ENCODE peak calls at places on chromosomes 13 and 19, in eight cellular contexts. N, Q, K, X, T, G, O and I are unnamed samples.

GRCh38 chr19:52993342-52994178 is 20.2 kb upstream of the ERVV-1 start:
- DNase-seq in O (peak), G (peak), X (peak), T (peak), N (no peak), K (peak), Q (peak), I (peak)

GRCh38 chr13:33140161-33140560 is 123.9 kb downstream of the KL start:
- DNase-seq in G (no peak), O (no peak), K (no peak), Q (no peak), X (no peak), T (no peak), N (no peak), I (no peak)

GRCh38 chr13:25232937-25233515 is 54.3 kb downstream of the MTMR6 start:
- DNase-seq in T (no peak), N (peak), O (peak), Q (no peak), G (no peak), X (no peak), K (peak), I (peak)

GRCh38 chr19:30664358-30665058 is 292.3 kb downstream of the ZNF536 start:
- DNase-seq in N (no peak), O (no peak), T (no peak), K (peak), Q (no peak), G (no peak), X (no peak), I (peak)

GRCh38 chr13:105918842-105919741 is 616.4 kb downstream of the EFNB2 start:
- DNase-seq in Q (no peak), X (peak), N (peak), G (peak), K (peak), T (peak), O (peak), I (peak)

GRCh38 chr13:30796132-30796832 is 60.9 kb downstream of the ALOX5AP start:
- DNase-seq in K (peak), O (no peak), T (no peak), Q (no peak), N (no peak), G (no peak), X (no peak), I (peak)

GRCh38 chr19:48452656-48453480 is 2.5 kb upstream of the KCNJ14 start:
- DNase-seq in O (no peak), N (no peak), K (no peak), X (no peak), G (no peak), T (no peak), Q (no peak), I (no peak)

GRCh38 chr13:48185018-48185417 is 48.0 kb upstream of the ITM2B start:
- DNase-seq in T (no peak), O (no peak), N (no peak), G (no peak), K (no peak), Q (no peak), X (no peak), I (peak)

GRCh38 chr13:44196186-44196751 is 177.4 kb upstream of the SERP2 start:
- DNase-seq in O (no peak), N (no peak), X (no peak), Q (no peak), K (peak), G (no peak), T (no peak), I (peak)

GRCh38 chr13:35879111-35879510 is 252.1 kb downstream of the DCLK1 start:
- DNase-seq in N (peak), T (no peak), X (no peak), Q (no peak), G (no peak), K (no peak), O (no peak), I (no peak)

GRCh38 chr13:76148926-76149325 is 512.8 kb downstream of the LMO7 start:
- DNase-seq in T (peak), X (no peak), K (peak), O (no peak), G (no peak), Q (peak), N (no peak), I (peak)

GRCh38 chr13:67075239-67075638 is 154.9 kb downstream of the PCDH9 start:
- DNase-seq in G (no peak), X (no peak), N (peak), T (peak), O (no peak), K (peak), Q (no peak), I (no peak)
- TF ChIP-seq CTCF in G (no peak), X (no peak), N (peak), T (peak), O (no peak), K (peak), Q (peak), I (no peak)

GRCh38 chr13:78595819-78596700 is 7.3 kb downstream of the POU4F1 start:
- DNase-seq in K (no peak), X (no peak), O (no peak), G (no peak), Q (no peak), T (no peak), N (no peak), I (no peak)
- H3K4me3 ChIP-seq in K (no peak), X (no peak), O (no peak), G (no peak), Q (no peak), T (peak), N (no peak), I (no peak)

DNA sequence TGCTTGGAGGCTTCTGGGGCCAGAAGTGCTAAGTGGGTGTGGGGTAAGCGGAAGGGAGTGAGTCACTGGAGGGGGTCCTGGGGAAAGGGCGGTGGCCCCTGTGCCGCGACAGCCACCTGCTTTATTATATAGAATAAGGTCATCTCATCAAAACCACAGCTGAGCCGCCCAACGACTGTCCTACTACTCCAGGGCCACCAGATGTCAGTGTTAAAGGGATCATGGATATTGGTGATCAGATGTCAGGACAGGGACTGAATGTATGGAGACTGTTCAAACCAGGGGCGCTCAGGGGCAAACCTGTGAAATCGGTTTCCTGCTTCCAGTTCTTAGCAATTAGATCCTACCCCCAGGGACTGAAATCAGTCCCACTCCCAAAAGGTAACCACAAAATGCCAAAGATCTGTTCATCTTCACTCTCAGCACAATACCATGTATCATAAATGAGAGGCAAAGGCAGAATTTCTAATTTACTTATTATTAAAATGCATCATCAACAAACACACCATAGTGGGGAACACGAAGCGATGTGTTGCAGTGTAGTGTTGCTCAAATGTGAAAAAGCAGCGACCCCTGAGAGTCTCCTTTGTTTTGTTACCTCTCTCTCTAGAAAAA is 24.5 kb downstream of the ARL11 start:
- DNase-seq in G (peak), K (peak), O (peak), N (no peak), X (no peak), Q (no peak), T (no peak), I (peak)
- TF ChIP-seq CTCF in G (peak), K (peak), O (peak), N (peak), X (peak), Q (peak), T (peak), I (peak)

GRCh38 chr19:38006361-38007045 is 99.5 kb downstream of the SIPA1L3 start:
- DNase-seq in O (no peak), K (no peak), T (no peak), G (no peak), N (no peak), Q (no peak), X (no peak), I (no peak)

GRCh38 chr19:38005224-38005614 is 98.2 kb downstream of the SIPA1L3 start:
- DNase-seq in K (no peak), Q (no peak), O (no peak), X (no peak), G (no peak), N (no peak), T (no peak), I (no peak)

GRCh38 chr19:38003427-38004099 is 96.6 kb downstream of the SIPA1L3 start:
- DNase-seq in O (no peak), K (peak), T (peak), X (peak), Q (peak), G (peak), N (peak), I (peak)

GRCh38 chr19:38004100-38004504 is 97.1 kb downstream of the SIPA1L3 start:
- DNase-seq in G (no peak), Q (no peak), T (no peak), N (peak), O (no peak), X (no peak), K (peak), I (no peak)

DNA sequence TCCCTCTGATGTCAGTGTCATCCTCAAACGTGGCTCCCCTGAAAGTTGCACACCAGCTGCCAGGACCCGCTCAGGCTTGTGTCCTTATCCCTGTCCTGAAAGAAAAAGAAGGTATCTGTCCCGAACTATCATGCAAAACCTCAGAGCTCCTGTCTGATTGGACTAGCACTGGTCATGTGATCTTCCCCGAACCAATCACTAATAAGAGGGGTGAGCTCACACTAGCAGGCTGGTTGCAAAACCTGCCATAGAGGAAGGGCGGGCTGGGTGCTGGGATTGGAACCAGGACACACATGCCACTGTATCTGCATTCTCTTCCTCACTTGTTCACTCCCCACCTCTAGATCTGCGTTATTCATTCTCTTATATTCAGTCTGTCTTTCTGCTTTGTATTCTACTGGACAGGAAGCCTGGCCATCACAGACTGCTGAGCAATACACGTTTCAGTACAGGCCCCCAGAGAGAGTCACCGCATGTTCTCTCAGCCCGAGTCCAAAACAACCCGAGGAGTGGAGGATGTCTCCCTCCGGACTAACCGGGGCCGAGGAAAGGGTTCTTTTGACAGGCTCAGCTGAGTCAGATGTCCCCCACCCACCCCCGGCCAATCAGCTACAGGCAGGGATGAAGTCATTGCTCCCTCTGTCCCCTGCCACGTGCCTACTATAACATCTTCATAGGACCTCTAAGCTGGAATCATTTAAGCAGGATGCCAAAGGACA is 97.7 kb downstream of the SIPA1L3 start:
- DNase-seq in O (peak), X (peak), K (peak), Q (peak), G (peak), N (peak), T (peak), I (peak)
- H3K4me3 ChIP-seq in O (peak), X (no peak), K (peak), Q (peak), G (peak), N (peak), T (peak), I (peak)

GRCh38 chr13:62627226-62627625 is 1211.6 kb upstream of the PCDH20 start:
- DNase-seq in N (no peak), K (no peak), T (no peak), X (peak), O (no peak), G (no peak), Q (no peak), I (no peak)

GRCh38 chr13:62625214-62625613 is 1209.6 kb upstream of the PCDH20 start:
- DNase-seq in N (no peak), T (no peak), G (no peak), Q (no peak), K (no peak), O (no peak), X (no peak), I (no peak)

GRCh38 chr13:62631124-62631523 is 1215.5 kb upstream of the PCDH20 start:
- DNase-seq in K (no peak), X (no peak), N (no peak), Q (no peak), G (no peak), T (no peak), O (no peak), I (no peak)

GRCh38 chr13:62629618-62630017 is 1214.0 kb upstream of the PCDH20 start:
- DNase-seq in Q (no peak), O (no peak), K (no peak), T (no peak), X (no peak), G (no peak), N (no peak), I (no peak)

DNA sequence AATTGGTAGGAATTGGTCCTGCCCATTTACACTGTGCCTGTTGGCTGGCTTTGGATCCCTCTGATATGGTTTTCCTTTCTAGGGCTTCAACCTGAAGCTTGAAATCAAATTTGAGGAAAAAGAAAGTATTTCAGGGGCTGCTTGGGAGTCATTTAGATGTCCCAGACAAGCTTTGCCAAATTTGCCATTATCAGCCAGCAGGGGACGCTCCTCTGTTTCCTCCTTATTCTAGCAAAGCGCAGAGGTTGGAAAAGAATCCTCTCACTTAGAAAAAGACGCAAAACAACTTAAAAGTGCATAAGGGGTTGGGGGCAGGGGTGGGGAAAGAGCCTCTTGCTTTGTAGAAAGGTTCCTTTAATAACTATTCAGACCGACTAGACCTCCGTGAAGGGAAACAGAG is 1211.1 kb upstream of the PCDH20 start:
- DNase-seq in G (no peak), T (no peak), O (no peak), K (peak), X (no peak), Q (no peak), N (no peak), I (no peak)
- TF ChIP-seq CTCF in G (no peak), T (no peak), O (no peak), K (peak), X (no peak), Q (peak), N (no peak), I (peak)

DNA sequence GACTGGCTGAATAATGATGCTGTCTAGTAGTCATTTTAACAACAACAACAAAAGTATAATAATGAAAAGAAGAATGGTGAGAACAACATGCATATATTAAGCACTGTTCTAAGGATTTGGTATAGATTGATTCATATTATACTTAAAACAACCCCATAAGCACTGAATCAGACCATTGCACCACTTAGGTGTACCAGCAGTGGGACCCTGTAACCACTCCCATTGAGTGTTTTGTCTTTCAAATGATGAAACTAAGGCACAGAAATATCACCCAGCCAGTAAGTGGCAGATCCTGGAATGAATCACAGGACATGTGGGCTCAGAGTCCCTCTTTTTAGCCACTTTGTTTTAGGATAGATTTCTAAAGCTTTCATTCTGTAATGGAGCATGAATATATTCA is 14.9 kb upstream of the TNFSF11 start:
- DNase-seq in K (no peak), Q (no peak), O (no peak), T (no peak), G (no peak), N (no peak), X (no peak), I (no peak)
- H3K4me3 ChIP-seq in K (no peak), Q (no peak), O (no peak), T (no peak), G (no peak), N (no peak), X (no peak), I (no peak)

GRCh38 chr19:50796128-50796633 is 6.0 kb downstream of the ACP4 start:
- DNase-seq in Q (no peak), X (no peak), K (peak), O (no peak), T (no peak), N (no peak), G (no peak), I (no peak)
- TF ChIP-seq CTCF in Q (no peak), X (no peak), K (peak), O (no peak), T (no peak), N (peak), G (no peak), I (no peak)

DNA sequence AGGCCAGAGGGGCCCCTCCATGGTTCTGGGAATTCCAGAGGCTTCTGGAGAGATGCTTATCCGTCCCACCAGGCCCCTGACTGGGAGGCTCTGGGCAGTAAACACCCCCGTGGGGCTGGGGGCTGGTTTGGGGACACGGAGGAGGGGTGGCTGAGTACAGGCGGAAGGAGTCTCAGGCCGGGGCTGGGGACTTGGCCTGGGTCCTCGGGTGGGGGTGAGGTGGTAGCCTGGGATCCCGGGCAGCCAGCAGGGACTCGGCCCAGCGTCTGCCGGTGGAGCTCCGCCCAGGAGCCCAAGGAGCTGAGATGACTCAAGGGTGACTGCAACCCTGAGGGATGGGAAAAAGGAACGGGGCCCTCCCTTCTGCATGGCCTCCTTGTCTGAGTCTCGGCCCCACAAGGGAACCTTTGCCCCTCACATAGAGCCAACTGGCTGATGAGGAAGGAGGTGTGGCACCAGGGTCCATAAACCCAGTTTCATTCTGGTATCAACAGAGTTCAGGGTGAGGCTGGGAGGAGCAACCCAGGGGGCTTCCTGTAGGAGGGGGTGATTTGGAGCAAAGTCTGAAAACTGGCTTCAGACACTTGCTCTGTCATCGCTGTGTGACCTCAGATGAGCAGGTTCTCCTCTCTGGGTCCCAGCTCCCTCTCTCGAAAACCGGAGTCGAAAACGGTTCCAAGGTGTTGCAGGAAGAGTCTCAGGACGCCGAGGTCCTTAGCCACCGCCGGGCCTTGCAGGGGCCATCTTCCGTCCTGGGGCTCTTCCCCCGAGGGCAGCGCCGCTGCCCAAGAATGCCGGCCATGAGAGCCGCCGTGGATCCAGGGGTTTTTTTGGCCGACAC is 809 bp downstream of the MISP start:
- DNase-seq in N (no peak), O (no peak), Q (peak), T (no peak), X (peak), K (peak), G (peak), I (peak)
- H3K4me3 ChIP-seq in N (no peak), O (peak), Q (no peak), T (no peak), X (peak), K (peak), G (peak), I (peak)

GRCh38 chr19:5478925-5479588 is 23.8 kb downstream of the ZNRF4 start:
- DNase-seq in Q (no peak), O (no peak), G (no peak), T (no peak), N (no peak), X (no peak), K (no peak), I (no peak)

GRCh38 chr19:5481957-5482356 is 26.7 kb downstream of the ZNRF4 start:
- DNase-seq in Q (no peak), K (no peak), X (no peak), O (no peak), T (no peak), G (no peak), N (no peak), I (no peak)

GRCh38 chr19:5478241-5478924 is 23.2 kb downstream of the ZNRF4 start:
- DNase-seq in X (no peak), T (no peak), O (no peak), K (no peak), N (no peak), Q (no peak), G (no peak), I (no peak)

GRCh38 chr19:5479958-5480357 is 24.7 kb downstream of the ZNRF4 start:
- DNase-seq in O (no peak), K (no peak), X (no peak), G (no peak), Q (no peak), N (no peak), T (no peak), I (no peak)

DNA sequence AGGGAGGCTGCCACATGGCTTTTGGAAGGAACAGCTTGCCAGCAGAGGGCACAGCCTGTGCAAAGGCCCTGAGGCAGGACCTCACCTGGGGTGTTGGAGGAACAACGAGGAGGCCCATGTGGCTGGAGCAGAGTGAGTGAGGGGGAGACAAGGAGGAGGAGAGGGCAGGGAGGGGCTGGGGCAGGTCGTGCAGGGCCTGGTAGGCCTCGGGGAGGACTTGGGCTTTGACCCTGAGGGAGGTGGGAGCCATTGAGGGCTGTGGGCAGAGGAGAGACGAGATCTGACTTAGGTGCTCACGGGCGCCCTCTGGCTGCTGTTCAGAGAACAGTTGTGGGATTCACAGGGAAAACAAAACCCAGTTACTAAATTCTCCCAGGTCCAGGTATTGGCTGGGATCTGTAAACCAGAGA is 25.2 kb downstream of the ZNRF4 start:
- DNase-seq in T (no peak), X (no peak), O (peak), G (peak), N (no peak), Q (no peak), K (peak), I (peak)
- TF ChIP-seq CTCF in T (peak), X (no peak), O (peak), G (peak), N (peak), Q (peak), K (peak), I (peak)